ENCODE peak calls at places on chromosomes 6 and 20, in five cellular contexts. C, I, F, A and X are unnamed samples.

GRCh38 chr20:37282558-37282957 is 6.9 kb upstream of the MANBAL start:
- DNase-seq in C (peak; percentile 84), I (peak; percentile 89), F (peak; percentile 80), A (peak; percentile 43), X (peak; percentile 49)

GRCh38 chr6:107355659-107356058 is 103.7 kb downstream of the PDSS2 start:
- DNase-seq in C (no peak), I (no peak), F (no peak), A (no peak), X (no peak)

GRCh38 chr6:51099201-51099600 is 280.5 kb downstream of the TFAP2B start:
- DNase-seq in C (no peak), I (no peak), F (no peak), A (no peak), X (no peak)

GRCh38 chr20:49850463-49851233 is 38.0 kb downstream of the SLC9A8 start:
- DNase-seq in C (no peak), I (peak; percentile 70), F (no peak), A (no peak), X (no peak)

GRCh38 chr20:42901689-42902518 is 287.8 kb downstream of the PTPRT start:
- DNase-seq in C (no peak), I (no peak), F (no peak), A (no peak), X (no peak)

GRCh38 chr6:152161501-152161900 is 354.0 kb downstream of the ESR1 start:
- DNase-seq in C (peak; percentile 27), I (peak; percentile 54), F (peak; percentile 26), A (peak; percentile 32), X (no peak)

GRCh38 chr6:87155920-87156600 is 695 bp downstream of the ZNF292 start:
- DNase-seq in C (peak; percentile 46), I (peak; percentile 74), F (peak; percentile 36), A (peak; percentile 48), X (peak; percentile 37)

GRCh38 chr6:47044418-47044817 is 2.3 kb upstream of the ADGRF1 start:
- DNase-seq in C (no peak), I (no peak), F (no peak), A (peak; percentile 18), X (no peak)

GRCh38 chr6:34146021-34146782 is at the start of gene GRM4:
- DNase-seq in C (no peak), I (no peak), F (no peak), A (no peak), X (peak; percentile 18)

GRCh38 chr6:35148167-35148741 is 7.1 kb upstream of the TCP11 start:
- DNase-seq in C (peak; percentile 37), I (peak; percentile 28), F (peak; percentile 52), A (peak; percentile 78), X (no peak)

GRCh38 chr20:13149371-13149770 is 71.7 kb upstream of the ISM1 start:
- DNase-seq in C (no peak), I (peak; percentile 41), F (no peak), A (no peak), X (no peak)

GRCh38 chr6:73262701-73263569 is at the start of gene KHDC1:
- DNase-seq in C (peak; percentile 61), I (peak; percentile 65), F (peak; percentile 49), A (peak; percentile 50), X (peak; percentile 55)

GRCh38 chr6:158662607-158663464 is 13.0 kb downstream of the SYTL3 start:
- DNase-seq in C (peak; percentile 44), I (no peak), F (peak; percentile 77), A (peak; percentile 95), X (peak; percentile 92)

GRCh38 chr6:6221829-6222535 is 98.5 kb downstream of the F13A1 start:
- DNase-seq in C (no peak), I (no peak), F (no peak), A (peak; percentile 20), X (peak; percentile 53)

GRCh38 chr6:106490453-106490852 is 129.9 kb downstream of the CRYBG1 start:
- DNase-seq in C (no peak), I (no peak), F (no peak), A (no peak), X (no peak)

GRCh38 chr20:46055269-46055668 is 26.3 kb downstream of the SLC12A5 start:
- DNase-seq in C (no peak), I (no peak), F (no peak), A (no peak), X (no peak)

GRCh38 chr6:163780993-163781392 is 366.5 kb downstream of the QKI start:
- DNase-seq in C (peak; percentile 13), I (no peak), F (peak; percentile 23), A (peak; percentile 98), X (peak; percentile 100)